ENCODE peak calls at places on chromosomes 7 and 10, in seven cellular contexts. G, T, I, V, L, D and B are unnamed samples.

GRCh38 chr7:128409435-128410091 is at the start of gene IMPDH1:
- DNase-seq in T (peak; percentile 72), G (peak; percentile 96), L (peak; percentile 94), I (peak; percentile 80), D (peak; percentile 37), V (peak; percentile 90), B (peak; percentile 85)

GRCh38 chr7:158858592-158859503 is 2.5 kb downstream of the DYNC2I1 start:
- DNase-seq in D (no peak), T (no peak), G (no peak), L (no peak), V (no peak), I (no peak), B (peak; percentile 40)

GRCh38 chr7:53518319-53518718 is 482.9 kb downstream of the POM121L12 start:
- DNase-seq in I (no peak), L (no peak), D (no peak), V (no peak), G (no peak), T (no peak), B (peak; percentile 89)

GRCh38 chr10:70668454-70668970 is 3.8 kb upstream of the ADAMTS14 start:
- DNase-seq in V (no peak), G (no peak), D (no peak), I (no peak), T (no peak), L (no peak), B (no peak)

GRCh38 chr7:23743226-23743625 is 33.2 kb downstream of the STK31 start:
- DNase-seq in L (no peak), D (no peak), T (no peak), I (no peak), G (no peak), V (no peak), B (no peak)

GRCh38 chr7:155813125-155813524 is 862 bp upstream of the SHH start:
- DNase-seq in T (no peak), I (no peak), L (peak; percentile 12), D (no peak), V (no peak), G (no peak), B (no peak)

GRCh38 chr7:5525271-5526189 is 101.9 kb upstream of the TNRC18 start:
- DNase-seq in T (no peak), G (no peak), L (no peak), V (no peak), I (no peak), D (no peak), B (peak; percentile 70)

GRCh38 chr7:37371755-37372154 is 76.9 kb downstream of the ELMO1 start:
- DNase-seq in V (no peak), L (no peak), G (no peak), D (no peak), T (no peak), I (peak; percentile 29), B (no peak)

GRCh38 chr10:87916515-87916914 is 53.1 kb downstream of the PTEN start:
- DNase-seq in G (no peak), I (no peak), V (no peak), L (no peak), D (no peak), T (no peak), B (no peak)

GRCh38 chr7:48111596-48111995 is 22.5 kb downstream of the UPP1 start:
- DNase-seq in I (no peak), L (no peak), D (no peak), V (no peak), G (no peak), T (no peak), B (no peak)

GRCh38 chr10:9010093-9010492 is 955.6 kb downstream of the GATA3 start:
- DNase-seq in D (no peak), I (peak; percentile 43), G (no peak), L (no peak), T (no peak), V (no peak), B (no peak)

GRCh38 chr10:22690158-22690557 is 24.2 kb downstream of the PIP4K2A start:
- DNase-seq in L (no peak), V (no peak), T (no peak), G (no peak), I (no peak), D (no peak), B (no peak)

GRCh38 chr7:131459256-131459655 is 97.2 kb downstream of the PODXL start:
- DNase-seq in V (no peak), L (no peak), G (no peak), I (no peak), D (no peak), T (no peak), B (no peak)

GRCh38 chr7:143411976-143412708 is 3.5 kb upstream of the EPHA1 start:
- DNase-seq in I (no peak), D (no peak), T (no peak), L (no peak), V (no peak), G (no peak), B (no peak)

GRCh38 chr10:97920865-97921264 is 71.2 kb downstream of the GOLGA7B start:
- DNase-seq in L (peak; percentile 44), D (no peak), G (no peak), I (no peak), V (no peak), T (no peak), B (no peak)

GRCh38 chr7:134509010-134509409 is 18.4 kb upstream of the AKR1B10 start:
- DNase-seq in G (no peak), D (no peak), T (no peak), V (no peak), I (no peak), L (no peak), B (no peak)

GRCh38 chr7:124945680-124946079 is 16.1 kb upstream of the POT1 start:
- DNase-seq in G (no peak), V (no peak), I (no peak), L (no peak), D (no peak), T (no peak), B (no peak)

GRCh38 chr10:44325878-44326277 is 59.0 kb downstream of the CXCL12 start:
- DNase-seq in G (no peak), I (no peak), D (no peak), T (no peak), V (no peak), L (no peak), B (no peak)

GRCh38 chr10:4837551-4837950 is 11.5 kb downstream of the AKR1E2 start:
- DNase-seq in G (no peak), L (no peak), V (no peak), T (no peak), D (no peak), I (no peak), B (no peak)

GRCh38 chr7:91674470-91674869 is 206.0 kb downstream of the MTERF1 start:
- DNase-seq in G (no peak), D (no peak), L (no peak), T (no peak), V (no peak), I (no peak), B (no peak)

GRCh38 chr7:151889406-151890354 is 12.8 kb upstream of the PRKAG2 start:
- DNase-seq in T (no peak), L (no peak), G (no peak), V (no peak), D (no peak), I (no peak), B (no peak)

GRCh38 chr7:87058739-87059524 is 522 bp downstream of the ELAPOR2 start:
- DNase-seq in V (peak; percentile 21), G (no peak), D (no peak), I (peak; percentile 2), T (no peak), L (peak; percentile 54), B (peak; percentile 60)

GRCh38 chr7:102916881-102917280 is 4.1 kb downstream of the LRRC17 start:
- DNase-seq in T (no peak), G (no peak), I (no peak), L (no peak), V (no peak), D (no peak), B (no peak)

GRCh38 chr10:35749230-35749629 is 107.1 kb upstream of the FZD8 start:
- DNase-seq in D (no peak), G (no peak), L (no peak), I (no peak), T (no peak), V (no peak), B (no peak)

GRCh38 chr10:88624840-88625239 is 38.3 kb downstream of the LIPJ start:
- DNase-seq in G (no peak), I (no peak), D (no peak), L (no peak), T (no peak), V (no peak), B (no peak)

GRCh38 chr7:110204527-110204926 is 886.4 kb upstream of the LRRN3 start:
- DNase-seq in L (no peak), T (no peak), D (no peak), G (peak; percentile 3), I (no peak), V (peak; percentile 39), B (peak; percentile 27)

GRCh38 chr7:55062106-55062499 is 43.3 kb downstream of the EGFR start:
- DNase-seq in D (no peak), L (no peak), I (no peak), G (no peak), V (no peak), T (no peak), B (no peak)

GRCh38 chr10:94963901-94964300 is 25.4 kb downstream of the CYP2C9 start:
- DNase-seq in T (no peak), V (no peak), G (peak; percentile 10), I (no peak), L (no peak), D (peak; percentile 2), B (peak; percentile 50)

GRCh38 chr7:112226701-112227276 is 20.3 kb downstream of the ZNF277 start:
- DNase-seq in I (no peak), D (no peak), T (no peak), L (no peak), G (no peak), V (no peak), B (no peak)

GRCh38 chr7:143514995-143515735 is 37.5 kb downstream of the TAS2R41 start:
- DNase-seq in V (no peak), D (no peak), G (no peak), L (no peak), I (no peak), T (no peak), B (no peak)

GRCh38 chr7:114930829-114931655 is 9.1 kb downstream of the MDFIC start:
- DNase-seq in L (no peak), I (no peak), T (no peak), G (no peak), D (no peak), V (no peak), B (no peak)

GRCh38 chr10:126476256-126476655 is 88.0 kb upstream of the ADAM12 start:
- DNase-seq in D (no peak), I (no peak), G (peak; percentile 49), L (no peak), V (peak; percentile 51), T (no peak), B (peak; percentile 49)

GRCh38 chr10:107589081-107589480 is 424.6 kb upstream of the SORCS1 start:
- DNase-seq in V (no peak), G (no peak), D (no peak), I (no peak), T (no peak), L (no peak), B (no peak)

GRCh38 chr10:132257907-132258306 is 49.8 kb downstream of the STK32C start:
- DNase-seq in I (no peak), G (no peak), L (no peak), T (no peak), D (no peak), V (no peak), B (no peak)

GRCh38 chr10:131090761-131091661 is 220.5 kb downstream of the TCERG1L start:
- DNase-seq in T (no peak), G (no peak), L (no peak), I (no peak), V (no peak), D (no peak), B (no peak)

GRCh38 chr10:219731-220472 is 84.6 kb downstream of the ZMYND11 start:
- DNase-seq in V (no peak), I (no peak), G (no peak), L (no peak), D (no peak), T (no peak), B (no peak)

GRCh38 chr10:93464826-93465388 is 17.2 kb downstream of the MYOF start:
- DNase-seq in I (no peak), L (no peak), G (no peak), T (no peak), D (no peak), V (no peak), B (no peak)

GRCh38 chr10:32981760-32982159 is 23.7 kb upstream of the ITGB1 start:
- DNase-seq in D (no peak), L (no peak), V (no peak), I (no peak), T (no peak), G (peak; percentile 45), B (no peak)